ENCODE peak calls at places on chromosomes 6 and 20, in five cellular contexts. Y is CD8-positive, alpha-beta T cell; F is GM23338; A is astrocyte; I is Caco-2. W is an unnamed sample.

GRCh38 chr20:63695419-63696310 is 787 bp upstream of the TNFRSF6B start:
- DNase-seq in Y (no peak), F (no peak), A (no peak), I (peak), W (no peak)

GRCh38 chr6:163790296-163790840 is 375.9 kb downstream of the QKI start:
- DNase-seq in Y (no peak), F (no peak), A (peak), I (no peak), W (peak)

GRCh38 chr20:11686900-11687543 is 230.7 kb upstream of the BTBD3 start:
- DNase-seq in Y (no peak), F (peak), A (peak), I (no peak), W (peak)

GRCh38 chr6:148508401-148509151 is 165.9 kb downstream of the SASH1 start:
- DNase-seq in Y (no peak), F (peak), A (peak), I (no peak), W (peak)

GRCh38 chr6:42393339-42393738 is 58.4 kb downstream of the TRERF1 start:
- DNase-seq in Y (no peak), F (no peak), A (no peak), I (no peak), W (no peak)

GRCh38 chr20:57443866-57444265 is 52.7 kb downstream of the RBM38 start:
- DNase-seq in Y (no peak), F (no peak), A (no peak), I (no peak), W (no peak)

GRCh38 chr6:120005292-120005976 is 655.9 kb upstream of the MAN1A1 start:
- DNase-seq in Y (no peak), F (peak), A (no peak), I (peak), W (no peak)

GRCh38 chr6:45614488-45615285 is 237.0 kb upstream of the SUPT3H start:
- DNase-seq in Y (no peak), F (no peak), A (no peak), I (no peak), W (no peak)

GRCh38 chr6:127464161-127464880 is 5.1 kb upstream of the KIAA0408 start:
- DNase-seq in Y (no peak), F (no peak), A (peak), I (no peak), W (peak)

GRCh38 chr6:31122803-31123706 is 2.8 kb upstream of the CDSN start:
- DNase-seq in Y (no peak), F (no peak), A (peak), I (no peak), W (peak)

GRCh38 chr20:39429716-39430115 is 467.6 kb downstream of the DHX35 start:
- DNase-seq in Y (no peak), F (peak), A (no peak), I (no peak), W (no peak)

GRCh38 chr20:58621906-58622548 is 29.1 kb upstream of the STX16 start:
- DNase-seq in Y (no peak), F (peak), A (no peak), I (no peak), W (no peak)

GRCh38 chr20:61500791-61501321 is 248.8 kb downstream of the CDH4 start:
- DNase-seq in Y (no peak), F (peak), A (peak), I (no peak), W (peak)

GRCh38 chr6:157714153-157714490 is 108.9 kb upstream of the SNX9 start:
- DNase-seq in Y (no peak), F (no peak), A (peak), I (no peak), W (peak)
- TF ChIP-seq CTCF in Y (no peak), F (no peak), A (no peak), I (peak), W (peak)

DNA sequence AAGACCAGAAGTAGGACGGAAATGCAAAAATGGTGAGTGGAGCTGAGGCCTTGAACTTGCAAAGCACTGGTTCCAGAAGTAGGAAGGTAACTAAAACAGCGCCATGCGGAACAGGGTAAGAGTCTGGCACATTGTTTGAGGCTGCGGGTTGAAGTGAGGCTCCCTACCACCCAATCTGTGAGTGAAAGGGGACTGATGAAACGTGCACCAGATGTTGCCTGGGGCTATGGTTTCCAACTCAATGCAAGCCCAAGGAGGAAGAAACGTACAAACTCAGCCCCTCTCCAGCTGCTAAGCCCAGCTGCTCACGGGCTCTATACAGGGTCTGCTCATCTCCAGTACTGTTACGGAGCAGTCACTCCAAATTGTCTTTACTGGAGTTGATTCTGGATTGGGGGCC is 68.7 kb upstream of the KCNK16 start:
- DNase-seq in Y (no peak), F (no peak), A (no peak), I (no peak), W (no peak)
- TF ChIP-seq CTCF in Y (no peak), F (no peak), A (no peak), I (no peak), W (no peak)

GRCh38 chr6:10507715-10508114 is 13.4 kb upstream of the GCNT2 start:
- DNase-seq in Y (no peak), F (no peak), A (no peak), I (no peak), W (no peak)

GRCh38 chr6:10511477-10511876 is 9.7 kb upstream of the GCNT2 start:
- DNase-seq in Y (no peak), F (no peak), A (no peak), I (no peak), W (peak)

GRCh38 chr6:10513544-10513943 is 7.6 kb upstream of the GCNT2 start:
- DNase-seq in Y (no peak), F (no peak), A (no peak), I (no peak), W (no peak)

GRCh38 chr6:10514049-10514780 is 6.9 kb upstream of the GCNT2 start:
- DNase-seq in Y (no peak), F (no peak), A (no peak), I (no peak), W (no peak)

GRCh38 chr6:10510592-10511367 is 10.4 kb upstream of the GCNT2 start:
- DNase-seq in Y (peak), F (peak), A (no peak), I (peak), W (peak)
- TF ChIP-seq CTCF in Y (peak), F (peak), A (peak), I (peak), W (peak)

DNA sequence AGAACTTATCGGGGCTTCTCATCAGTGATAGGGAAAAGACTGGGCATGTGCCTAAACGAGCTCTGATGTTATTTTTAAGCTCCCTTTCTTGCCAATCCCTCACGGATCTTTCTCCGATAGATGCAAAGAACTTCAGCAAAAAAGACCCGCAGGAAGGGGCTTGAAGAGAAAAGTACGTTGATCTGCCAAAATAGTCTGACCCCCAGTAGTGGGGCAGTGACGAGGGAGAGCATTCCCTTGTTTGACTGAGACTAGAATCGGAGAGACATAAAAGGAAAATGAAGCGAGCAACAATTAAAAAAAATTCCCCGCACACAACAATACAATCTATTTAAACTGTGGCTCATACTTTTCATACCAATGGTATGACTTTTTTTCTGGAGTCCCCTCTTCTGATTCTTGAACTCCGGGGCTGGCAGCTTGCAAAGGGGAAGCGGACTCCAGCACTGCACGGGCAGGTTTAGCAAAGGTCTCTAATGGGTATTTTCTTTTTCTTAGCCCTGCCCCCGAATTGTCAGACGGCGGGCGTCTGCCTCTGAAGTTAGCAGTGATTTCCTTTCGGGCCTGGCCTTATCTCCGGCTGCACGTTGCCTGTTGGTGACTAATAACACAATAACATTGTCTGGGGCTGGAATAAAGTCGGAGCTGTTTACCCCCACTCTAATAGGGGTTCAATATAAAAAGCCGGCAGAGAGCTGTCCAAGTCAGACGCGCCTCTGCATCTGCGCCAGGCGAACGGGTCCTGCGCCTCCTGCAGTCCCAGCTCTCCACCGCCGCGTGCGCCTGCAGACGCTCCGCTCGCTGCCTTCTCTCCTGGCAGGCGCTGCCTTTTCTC is at the start of gene EDN1:
- DNase-seq in Y (peak), F (peak), A (peak), I (peak), W (peak)
- TF ChIP-seq CTCF in Y (no peak), F (peak), A (peak), I (peak), W (peak)

DNA sequence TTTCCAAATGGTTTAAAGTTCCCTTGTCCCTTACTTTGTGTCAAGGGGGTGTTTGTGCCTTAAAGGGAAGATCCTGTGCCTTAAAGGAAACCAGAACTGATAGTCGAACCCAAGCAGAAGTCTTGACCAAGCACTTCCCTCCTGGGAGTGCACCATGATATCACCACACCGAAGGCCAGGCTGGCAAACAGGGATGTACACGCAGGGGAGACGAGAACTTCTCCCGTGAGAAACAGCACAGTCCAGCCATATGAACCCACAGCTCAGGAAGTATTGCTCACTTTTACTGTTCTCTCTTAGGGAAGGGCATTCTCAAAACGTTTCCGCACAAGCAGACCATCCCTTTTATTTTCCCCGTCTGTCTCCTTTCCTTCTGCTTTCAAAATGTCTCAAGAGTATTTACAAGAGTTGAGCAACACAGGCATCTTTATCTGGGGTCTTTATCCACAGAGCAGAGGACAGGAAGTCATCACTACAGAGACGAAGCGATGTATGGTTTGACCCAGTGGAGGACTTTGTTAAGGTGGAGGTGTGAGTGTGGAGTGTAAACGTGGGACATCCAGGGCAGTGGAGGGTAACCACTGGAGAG is 12.8 kb upstream of the SERPINB1 start:
- DNase-seq in Y (no peak), F (no peak), A (no peak), I (no peak), W (peak)
- TF ChIP-seq CTCF in Y (peak), F (no peak), A (no peak), I (no peak), W (no peak)

W was measured in AG10803.